ENCODE peak calls at places on chromosomes 1 and 21, in five cellular contexts. O, P, Q, Z and C are unnamed samples.

GRCh38 chr1:200550367-200550766 is 70.2 kb downstream of the KIF14 start:
- DNase-seq in Q (no peak), P (no peak), Z (no peak), O (no peak), C (no peak)

GRCh38 chr21:44681861-44682579 is at the start of gene KRTAP12-1:
- DNase-seq in Z (no peak), O (no peak), P (no peak), Q (peak), C (no peak)

GRCh38 chr21:44530221-44530902 is 9.6 kb downstream of the KRTAP10-1 start:
- DNase-seq in Q (no peak), P (no peak), Z (no peak), O (no peak), C (no peak)

GRCh38 chr1:46522969-46523320 is 28.5 kb downstream of the KNCN start:
- DNase-seq in Q (no peak), O (no peak), Z (no peak), P (no peak), C (no peak)

GRCh38 chr1:45654540-45655280 is 30.9 kb upstream of the CCDC17 start:
- DNase-seq in Z (no peak), O (no peak), P (no peak), Q (no peak), C (no peak)

GRCh38 chr1:182143154-182143657 is 81.7 kb upstream of the ZNF648 start:
- DNase-seq in O (peak), Z (peak), Q (no peak), P (peak), C (peak)

GRCh38 chr1:43822040-43822439 is 111.6 kb upstream of the ARTN start:
- DNase-seq in P (no peak), Q (no peak), Z (peak), O (no peak), C (no peak)

GRCh38 chr1:99573431-99574217 is 72.3 kb upstream of the PALMD start:
- DNase-seq in O (no peak), Z (no peak), P (no peak), Q (no peak), C (no peak)

GRCh38 chr1:112472142-112472541 is 36.6 kb upstream of the WNT2B start:
- DNase-seq in P (no peak), Z (no peak), O (no peak), Q (no peak), C (no peak)

GRCh38 chr1:212606734-212607205 is 1.8 kb upstream of the ATF3 start:
- DNase-seq in Z (no peak), O (peak), Q (no peak), P (peak), C (peak)

GRCh38 chr1:115182012-115182715 is 92.9 kb upstream of the TSPAN2 start:
- DNase-seq in O (no peak), Z (no peak), Q (no peak), P (no peak), C (no peak)

GRCh38 chr1:103129796-103130195 is 21.5 kb upstream of the COL11A1 start:
- DNase-seq in P (no peak), Z (no peak), O (no peak), Q (no peak), C (no peak)

GRCh38 chr1:231590453-231591198 is 36.0 kb upstream of the DISC1 start:
- DNase-seq in P (peak), O (peak), Z (peak), Q (no peak), C (peak)

GRCh38 chr1:47216278-47217059 is 15.6 kb downstream of the TAL1 start:
- DNase-seq in Q (no peak), Z (no peak), P (no peak), O (no peak), C (no peak)

GRCh38 chr1:210938416-210938925 is 195.5 kb downstream of the KCNH1 start:
- DNase-seq in Q (no peak), Z (no peak), O (no peak), P (no peak), C (no peak)

GRCh38 chr1:212483154-212483505 is 50.4 kb downstream of the NENF start:
- DNase-seq in Q (no peak), P (no peak), Z (no peak), O (no peak), C (no peak)

GRCh38 chr1:214934035-214934434 is 148.5 kb upstream of the KCNK2 start:
- DNase-seq in Z (no peak), O (no peak), P (no peak), Q (no peak), C (no peak)

GRCh38 chr21:46599251-46599572 is 5.7 kb downstream of the S100B start:
- DNase-seq in O (no peak), P (no peak), Q (no peak), Z (no peak), C (no peak)

GRCh38 chr1:181369416-181369815 is 113.9 kb upstream of the CACNA1E start:
- DNase-seq in O (no peak), P (no peak), Z (no peak), Q (no peak), C (no peak)

GRCh38 chr1:47688161-47688560 is 250.3 kb downstream of the FOXD2 start:
- DNase-seq in O (no peak), P (no peak), Q (peak), Z (no peak), C (peak)

GRCh38 chr21:37365657-37366487 is 701 bp upstream of the DYRK1A start:
- DNase-seq in P (peak), O (peak), Q (no peak), Z (peak), C (peak)

GRCh38 chr1:21319447-21320407 is 29.5 kb upstream of the ECE1 start:
- DNase-seq in O (peak), Z (peak), Q (no peak), P (no peak), C (peak)

GRCh38 chr1:23343246-23344110 is 606 bp downstream of the HNRNPR start:
- DNase-seq in Z (no peak), P (peak), O (no peak), Q (no peak), C (peak)

GRCh38 chr1:111281411-111281810 is 9.2 kb upstream of the CHIA start:
- DNase-seq in O (no peak), Q (no peak), P (no peak), Z (no peak), C (no peak)

GRCh38 chr1:60419023-60419422 is 345.5 kb upstream of the C1orf87 start:
- DNase-seq in O (no peak), P (no peak), Q (no peak), Z (no peak), C (no peak)

GRCh38 chr1:243394610-243395490 is 139.0 kb downstream of the SDCCAG8 start:
- DNase-seq in P (no peak), Q (no peak), O (peak), Z (no peak), C (no peak)

GRCh38 chr1:18922848-18923475 is 20.6 kb upstream of the ALDH4A1 start:
- DNase-seq in Z (no peak), Q (no peak), O (no peak), P (no peak), C (no peak)

GRCh38 chr1:154773551-154773950 is 96.5 kb downstream of the KCNN3 start:
- DNase-seq in P (no peak), O (peak), Z (no peak), Q (no peak), C (no peak)

GRCh38 chr1:11388617-11389016 is 90.3 kb upstream of the DISP3 start:
- DNase-seq in P (no peak), O (no peak), Q (no peak), Z (no peak), C (no peak)

GRCh38 chr1:155952505-155952890 is 11.1 kb downstream of the RXFP4 start:
- DNase-seq in P (no peak), O (no peak), Z (no peak), Q (no peak), C (no peak)

GRCh38 chr1:30740952-30741894 is 16.4 kb downstream of the LAPTM5 start:
- DNase-seq in Z (no peak), P (no peak), Q (no peak), O (no peak), C (no peak)

GRCh38 chr1:32447469-32448185 is 17.2 kb upstream of the ZBTB8B start:
- DNase-seq in Z (no peak), Q (no peak), O (no peak), P (no peak), C (no peak)

GRCh38 chr21:43867936-43868335 is 2.9 kb downstream of the AGPAT3 start:
- DNase-seq in O (no peak), P (no peak), Z (no peak), Q (no peak), C (no peak)

GRCh38 chr1:52139817-52140540 is 1.9 kb upstream of the ZFYVE9 start:
- DNase-seq in P (no peak), O (no peak), Q (no peak), Z (no peak), C (no peak)

GRCh38 chr1:233237623-233238022 is 57.9 kb downstream of the PCNX2 start:
- DNase-seq in O (no peak), Z (no peak), P (no peak), Q (no peak), C (no peak)

GRCh38 chr1:1914842-1915692 is at the start of gene CALML6:
- DNase-seq in Q (no peak), Z (no peak), P (no peak), O (peak), C (no peak)

DNA sequence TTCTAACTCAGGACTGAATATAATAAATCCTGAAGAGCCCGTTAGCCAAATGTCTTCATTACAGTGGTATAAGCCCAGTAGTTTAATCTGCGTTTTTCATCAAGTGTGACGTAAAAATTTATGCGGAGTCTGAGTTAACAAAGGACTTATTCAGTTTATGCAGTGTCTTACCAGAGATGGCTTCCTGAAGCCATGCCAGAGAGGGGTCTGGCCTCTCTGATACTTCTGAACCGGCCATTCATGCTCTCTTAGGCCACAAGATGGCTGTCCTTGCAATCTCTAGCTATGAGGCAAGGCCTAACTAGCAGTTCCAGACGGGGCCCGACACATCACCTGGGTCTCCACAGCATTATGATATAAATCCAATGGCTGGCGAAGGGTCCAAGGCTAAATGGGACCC is 101.4 kb downstream of the TEX35 start:
- DNase-seq in P (no peak), Z (no peak), O (no peak), Q (no peak), C (no peak)
- TF ChIP-seq CTCF in P (no peak), Z (no peak), O (no peak), Q (no peak), C (no peak)

GRCh38 chr1:38005195-38006007 is at the start of gene FHL3:
- DNase-seq in Q (no peak), O (peak), P (peak), Z (no peak), C (peak)
- TF ChIP-seq POLR2A in Q (peak), O (no peak), P (peak), Z (peak), C (no peak)

GRCh38 chr1:91553196-91553595 is 52.5 kb downstream of the CDC7 start:
- DNase-seq in Z (no peak), O (no peak), Q (no peak), P (no peak), C (no peak)

GRCh38 chr1:91556556-91556955 is 55.9 kb downstream of the CDC7 start:
- DNase-seq in O (no peak), P (no peak), Z (no peak), Q (no peak), C (no peak)

GRCh38 chr1:91555821-91556531 is 55.3 kb downstream of the CDC7 start:
- DNase-seq in O (no peak), P (no peak), Q (no peak), Z (no peak), C (no peak)

GRCh38 chr1:91557039-91557690 is 56.5 kb downstream of the CDC7 start:
- DNase-seq in P (no peak), Q (no peak), Z (no peak), O (no peak), C (no peak)

GRCh38 chr1:91555074-91555730 is 54.6 kb downstream of the CDC7 start:
- DNase-seq in O (no peak), P (no peak), Z (no peak), Q (no peak), C (no peak)
- TF ChIP-seq CTCF in O (no peak), P (no peak), Z (no peak), Q (no peak), C (no peak)

DNA sequence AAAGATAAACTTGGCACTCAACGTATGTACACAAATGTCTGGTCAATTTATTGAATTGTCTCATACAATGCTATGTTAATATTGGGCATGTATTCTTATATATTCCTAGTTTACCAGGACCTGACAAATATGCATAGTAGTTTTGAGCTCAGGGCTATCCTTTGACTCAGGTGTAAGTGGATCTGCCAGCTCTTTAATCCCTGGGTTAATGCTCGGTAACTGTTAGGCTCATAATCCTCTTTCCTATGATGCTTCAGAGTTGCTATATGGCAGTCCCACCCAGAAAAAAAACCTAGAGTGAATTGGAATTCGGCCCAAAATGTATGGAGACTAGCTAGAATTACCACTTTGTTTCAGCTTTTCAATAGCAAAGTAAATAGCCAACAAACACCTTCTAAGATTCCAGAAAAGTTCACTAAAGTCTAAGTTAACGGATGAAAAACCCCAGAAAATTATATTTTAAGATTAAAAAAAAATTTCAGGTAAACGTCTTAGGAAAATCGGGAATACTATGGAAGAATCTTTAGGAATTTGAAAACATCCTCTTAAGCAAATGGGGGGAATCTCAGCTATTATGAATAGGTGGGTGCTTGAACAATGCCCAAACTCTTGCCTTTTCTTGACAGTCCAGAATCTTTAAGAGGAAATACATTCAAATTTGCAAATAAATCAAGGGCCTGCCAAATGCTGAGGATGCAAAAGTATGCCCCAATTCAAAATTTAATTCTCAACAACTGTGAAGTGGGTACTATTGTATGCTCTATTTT is 10.9 kb downstream of the H3-3A start:
- DNase-seq in Z (no peak), O (no peak), Q (no peak), P (no peak), C (no peak)
- TF ChIP-seq POLR2A in Z (no peak), O (no peak), Q (no peak), P (no peak), C (no peak)

DNA sequence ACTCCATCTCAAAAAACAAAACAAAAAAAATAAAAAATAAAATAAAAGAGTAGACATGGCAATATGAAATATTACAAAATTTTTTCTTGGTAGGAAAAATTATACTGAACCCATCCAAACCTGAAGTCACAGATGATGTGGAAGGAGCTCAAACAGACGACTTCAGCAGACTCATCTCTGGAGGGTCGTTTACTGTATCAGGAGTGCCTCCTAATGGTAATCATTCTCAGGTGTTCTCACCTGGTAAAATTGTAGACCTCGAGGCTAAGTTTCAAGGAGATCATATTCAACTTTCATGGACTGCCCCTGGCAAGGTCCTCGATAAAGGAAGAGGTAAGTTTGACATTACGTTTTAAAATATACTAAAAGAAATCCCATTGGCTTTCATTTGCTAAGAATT is 54.3 kb upstream of the SH3GLB1 start:
- DNase-seq in O (no peak), Q (no peak), P (no peak), Z (no peak), C (no peak)
- TF ChIP-seq CTCF in O (no peak), Q (no peak), P (no peak), Z (no peak), C (no peak)

GRCh38 chr1:5661196-5662130 is 330.8 kb downstream of the NPHP4 start:
- DNase-seq in P (no peak), O (no peak), Q (no peak), Z (no peak), C (no peak)

GRCh38 chr1:5660141-5660935 is 331.9 kb downstream of the NPHP4 start:
- DNase-seq in P (no peak), O (peak), Q (no peak), Z (no peak), C (no peak)

GRCh38 chr1:5662362-5663126 is 329.7 kb downstream of the NPHP4 start:
- DNase-seq in Z (no peak), P (no peak), O (no peak), Q (no peak), C (no peak)

GRCh38 chr1:5659606-5660005 is 332.6 kb downstream of the NPHP4 start:
- DNase-seq in Q (no peak), O (no peak), Z (no peak), P (no peak), C (no peak)

GRCh38 chr1:5658340-5659316 is 333.6 kb downstream of the NPHP4 start:
- DNase-seq in Z (no peak), Q (no peak), P (no peak), O (no peak), C (no peak)
- TF ChIP-seq POLR2A in Z (no peak), Q (no peak), P (no peak), O (no peak), C (no peak)

GRCh38 chr1:205313681-205314308 is 7.8 kb downstream of the NUAK2 start:
- DNase-seq in O (peak), Q (no peak), Z (no peak), P (peak), C (peak)
- TF ChIP-seq CTCF in O (no peak), Q (no peak), Z (no peak), P (no peak), C (no peak)

DNA sequence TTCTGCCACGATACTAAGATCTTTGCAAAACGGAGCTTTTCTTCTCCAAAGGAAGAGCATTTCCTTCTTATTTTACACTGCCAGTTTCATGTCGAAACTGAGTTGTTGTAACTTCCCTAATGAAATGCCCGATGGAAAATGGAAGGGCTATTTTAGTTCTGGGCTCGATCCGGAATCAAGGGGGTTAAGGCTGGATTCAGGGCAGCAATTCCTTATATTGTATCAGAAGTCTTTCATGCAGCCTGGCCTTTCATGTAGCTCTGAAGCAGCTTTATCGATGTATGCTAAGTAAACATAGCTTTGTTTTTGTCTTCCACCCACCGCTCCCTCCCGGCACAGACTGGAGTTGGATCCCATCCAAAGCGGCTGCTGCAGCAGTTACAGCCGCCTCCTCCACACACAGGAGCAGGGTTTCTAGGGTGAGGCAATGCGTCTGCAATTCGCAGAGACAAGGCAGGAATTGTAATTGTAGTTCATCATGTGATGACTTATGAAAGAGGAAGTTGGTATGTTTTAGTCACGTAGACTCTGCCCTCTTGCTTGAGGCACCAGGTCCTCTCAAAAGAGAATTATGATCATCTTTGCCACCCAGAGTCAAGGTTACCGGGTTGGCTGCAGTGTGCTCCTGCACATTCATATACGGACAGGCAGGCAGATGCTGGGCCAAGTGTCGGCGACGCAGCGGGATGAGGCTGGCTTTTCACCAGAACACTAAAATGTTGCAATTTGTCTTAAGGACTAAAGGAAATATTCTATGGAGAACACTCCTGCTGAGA is 2.6 kb upstream of the IRF2BP2 start:
- DNase-seq in O (peak), P (peak), Z (peak), Q (no peak), C (peak)
- TF ChIP-seq POLR2A in O (no peak), P (peak), Z (peak), Q (peak), C (no peak)